ENCODE peak calls at places on chromosomes 16 and 17, in six cellular contexts. One of them, this sample, is unnamed.

GRCh38 chr17:11608396-11608795 is 10.1 kb downstream of the DNAH9 start:
- DNase-seq in mesenchymal stem cell: no peak
- DNase-seq in heart left ventricle: peak
- DNase-seq in left lung: no peak
- DNase-seq in left ventricle myocardium inferior: peak
- DNase-seq in GM12878: no peak
- DNase-seq in this sample: peak

GRCh38 chr17:14776791-14777190 is 475.9 kb downstream of the HS3ST3B1 start:
- DNase-seq in GM12878: no peak
- DNase-seq in heart left ventricle: no peak
- DNase-seq in left ventricle myocardium inferior: no peak
- DNase-seq in mesenchymal stem cell: no peak
- DNase-seq in left lung: no peak
- DNase-seq in this sample: no peak

GRCh38 chr17:40177275-40177874 is at the start of gene RAPGEFL1:
- DNase-seq in mesenchymal stem cell: peak
- DNase-seq in left lung: peak
- DNase-seq in left ventricle myocardium inferior: peak
- DNase-seq in heart left ventricle: peak
- DNase-seq in GM12878: peak
- DNase-seq in this sample: peak

GRCh38 chr17:79777844-79778503 is at the start of gene CBX2:
- DNase-seq in heart left ventricle: peak
- DNase-seq in left lung: peak
- DNase-seq in mesenchymal stem cell: peak
- DNase-seq in GM12878: no peak
- DNase-seq in left ventricle myocardium inferior: peak
- DNase-seq in this sample: peak

GRCh38 chr17:66715745-66716156 is 119.2 kb upstream of the CACNG5 start:
- DNase-seq in mesenchymal stem cell: peak
- DNase-seq in GM12878: peak
- DNase-seq in left lung: no peak
- DNase-seq in left ventricle myocardium inferior: no peak
- DNase-seq in heart left ventricle: no peak
- DNase-seq in this sample: no peak

GRCh38 chr16:9258423-9259051 is 167.1 kb downstream of the HAPSTR1 start:
- DNase-seq in left ventricle myocardium inferior: no peak
- DNase-seq in heart left ventricle: peak
- DNase-seq in mesenchymal stem cell: no peak
- DNase-seq in GM12878: no peak
- DNase-seq in left lung: no peak
- DNase-seq in this sample: no peak

GRCh38 chr16:31114468-31114867 is 3.0 kb upstream of the KAT8 start:
- DNase-seq in heart left ventricle: no peak
- DNase-seq in mesenchymal stem cell: no peak
- DNase-seq in left ventricle myocardium inferior: no peak
- DNase-seq in left lung: no peak
- DNase-seq in GM12878: no peak
- DNase-seq in this sample: no peak

GRCh38 chr16:12067714-12068401 is 91.3 kb downstream of the SNX29 start:
- DNase-seq in mesenchymal stem cell: peak
- DNase-seq in heart left ventricle: peak
- DNase-seq in GM12878: no peak
- DNase-seq in left lung: no peak
- DNase-seq in left ventricle myocardium inferior: no peak
- DNase-seq in this sample: peak

GRCh38 chr16:57192146-57192545 is 6.0 kb downstream of the RSPRY1 start:
- DNase-seq in left ventricle myocardium inferior: no peak
- DNase-seq in GM12878: no peak
- DNase-seq in left lung: no peak
- DNase-seq in heart left ventricle: no peak
- DNase-seq in mesenchymal stem cell: no peak
- DNase-seq in this sample: no peak

GRCh38 chr16:68434654-68435210 is 13.6 kb downstream of the SMPD3 start:
- DNase-seq in left ventricle myocardium inferior: no peak
- DNase-seq in heart left ventricle: no peak
- DNase-seq in left lung: no peak
- DNase-seq in GM12878: no peak
- DNase-seq in mesenchymal stem cell: no peak
- DNase-seq in this sample: no peak

GRCh38 chr16:75019007-75019406 is 20.2 kb downstream of the ZNRF1 start:
- DNase-seq in heart left ventricle: no peak
- DNase-seq in mesenchymal stem cell: no peak
- DNase-seq in left ventricle myocardium inferior: no peak
- DNase-seq in GM12878: no peak
- DNase-seq in left lung: no peak
- DNase-seq in this sample: no peak

GRCh38 chr17:27512511-27513346 is 56.5 kb downstream of the KSR1 start:
- DNase-seq in heart left ventricle: no peak
- DNase-seq in left ventricle myocardium inferior: no peak
- DNase-seq in GM12878: no peak
- DNase-seq in mesenchymal stem cell: peak
- DNase-seq in left lung: no peak
- DNase-seq in this sample: no peak

GRCh38 chr16:56715128-56715527 is 14.8 kb upstream of the NUP93 start:
- DNase-seq in mesenchymal stem cell: no peak
- DNase-seq in GM12878: no peak
- DNase-seq in left lung: no peak
- DNase-seq in left ventricle myocardium inferior: no peak
- DNase-seq in heart left ventricle: no peak
- DNase-seq in this sample: no peak

GRCh38 chr17:45971698-45972141 is 27.3 kb upstream of the STH start:
- DNase-seq in GM12878: no peak
- DNase-seq in left lung: no peak
- DNase-seq in heart left ventricle: no peak
- DNase-seq in mesenchymal stem cell: no peak
- DNase-seq in left ventricle myocardium inferior: no peak
- DNase-seq in this sample: no peak

GRCh38 chr17:41738077-41738800 is 3.8 kb upstream of the HAP1 start:
- DNase-seq in left ventricle myocardium inferior: peak
- DNase-seq in GM12878: peak
- DNase-seq in mesenchymal stem cell: peak
- DNase-seq in left lung: peak
- DNase-seq in heart left ventricle: peak
- DNase-seq in this sample: peak

GRCh38 chr17:51907041-51907440 is 251.5 kb downstream of the CA10 start:
- DNase-seq in heart left ventricle: no peak
- DNase-seq in left lung: no peak
- DNase-seq in mesenchymal stem cell: no peak
- DNase-seq in GM12878: no peak
- DNase-seq in left ventricle myocardium inferior: no peak
- DNase-seq in this sample: no peak

GRCh38 chr16:17374668-17375255 is 96.0 kb downstream of the XYLT1 start:
- DNase-seq in left lung: no peak
- DNase-seq in left ventricle myocardium inferior: no peak
- DNase-seq in mesenchymal stem cell: no peak
- DNase-seq in heart left ventricle: no peak
- DNase-seq in GM12878: no peak
- DNase-seq in this sample: no peak

GRCh38 chr16:3098459-3099394 is at the start of gene ZSCAN10:
- DNase-seq in heart left ventricle: no peak
- DNase-seq in left lung: no peak
- DNase-seq in mesenchymal stem cell: no peak
- DNase-seq in left ventricle myocardium inferior: no peak
- DNase-seq in GM12878: no peak
- DNase-seq in this sample: no peak

GRCh38 chr16:85825326-85825725 is 25.8 kb downstream of the COX4I1 start:
- DNase-seq in mesenchymal stem cell: no peak
- DNase-seq in GM12878: no peak
- DNase-seq in left lung: peak
- DNase-seq in heart left ventricle: no peak
- DNase-seq in left ventricle myocardium inferior: no peak
- DNase-seq in this sample: no peak

GRCh38 chr17:55266051-55266957 is 1.5 kb downstream of the HLF start:
- DNase-seq in mesenchymal stem cell: no peak
- DNase-seq in left ventricle myocardium inferior: no peak
- DNase-seq in left lung: no peak
- DNase-seq in heart left ventricle: peak
- DNase-seq in GM12878: no peak
- DNase-seq in this sample: peak

GRCh38 chr16:23858496-23859062 is 22.8 kb downstream of the PRKCB start:
- DNase-seq in mesenchymal stem cell: no peak
- DNase-seq in left ventricle myocardium inferior: no peak
- DNase-seq in heart left ventricle: no peak
- DNase-seq in GM12878: no peak
- DNase-seq in left lung: no peak
- DNase-seq in this sample: no peak

GRCh38 chr16:49440156-49441065 is 66.8 kb downstream of the C16orf78 start:
- DNase-seq in left ventricle myocardium inferior: no peak
- DNase-seq in GM12878: no peak
- DNase-seq in heart left ventricle: no peak
- DNase-seq in mesenchymal stem cell: no peak
- DNase-seq in left lung: no peak
- DNase-seq in this sample: no peak

GRCh38 chr16:89160977-89161701 is 10.4 kb upstream of the CDH15 start:
- DNase-seq in heart left ventricle: no peak
- DNase-seq in mesenchymal stem cell: no peak
- DNase-seq in GM12878: no peak
- DNase-seq in left ventricle myocardium inferior: no peak
- DNase-seq in left lung: no peak
- DNase-seq in this sample: no peak

GRCh38 chr16:73268311-73268997 is 220.5 kb upstream of the ZFHX3 start:
- DNase-seq in mesenchymal stem cell: no peak
- DNase-seq in GM12878: no peak
- DNase-seq in heart left ventricle: no peak
- DNase-seq in left ventricle myocardium inferior: no peak
- DNase-seq in left lung: no peak
- DNase-seq in this sample: no peak

GRCh38 chr16:638034-638543 is 2.0 kb upstream of the METTL26 start:
- DNase-seq in left ventricle myocardium inferior: no peak
- DNase-seq in left lung: no peak
- DNase-seq in heart left ventricle: no peak
- DNase-seq in mesenchymal stem cell: no peak
- DNase-seq in GM12878: no peak
- DNase-seq in this sample: peak
- H3K4me3 ChIP-seq in left ventricle myocardium inferior: peak
- H3K4me3 ChIP-seq in left lung: no peak
- H3K4me3 ChIP-seq in heart left ventricle: no peak
- H3K4me3 ChIP-seq in mesenchymal stem cell: no peak
- H3K4me3 ChIP-seq in GM12878: no peak
- H3K4me3 ChIP-seq in this sample: no peak

DNA sequence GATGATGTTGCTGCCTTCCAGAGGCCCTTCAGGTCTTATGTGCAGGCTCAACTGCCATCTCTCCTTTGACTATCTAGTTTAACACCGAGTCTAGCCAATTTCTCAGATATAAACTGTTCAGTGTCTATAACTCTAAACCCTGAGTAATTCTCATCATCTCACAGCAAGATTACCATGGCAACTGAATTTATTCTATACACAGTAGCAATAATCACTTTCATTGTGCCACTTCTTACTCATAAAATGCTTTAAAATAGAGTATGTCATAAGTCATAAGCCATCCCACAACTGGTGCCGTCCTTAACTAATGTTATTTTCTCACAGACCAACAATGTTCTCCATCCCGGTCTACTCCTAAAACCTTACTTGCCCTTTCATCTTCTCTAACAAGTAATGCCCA is 45.0 kb downstream of the SYNRG start:
- DNase-seq in left ventricle myocardium inferior: no peak
- DNase-seq in heart left ventricle: no peak
- DNase-seq in left lung: no peak
- DNase-seq in GM12878: no peak
- DNase-seq in mesenchymal stem cell: peak
- DNase-seq in this sample: no peak
- H3K4me3 ChIP-seq in left ventricle myocardium inferior: no peak
- H3K4me3 ChIP-seq in heart left ventricle: no peak
- H3K4me3 ChIP-seq in left lung: no peak
- H3K4me3 ChIP-seq in GM12878: no peak
- H3K4me3 ChIP-seq in mesenchymal stem cell: no peak
- H3K4me3 ChIP-seq in this sample: no peak

GRCh38 chr17:82339634-82340580 is 6.3 kb upstream of the SECTM1 start:
- DNase-seq in left ventricle myocardium inferior: no peak
- DNase-seq in GM12878: no peak
- DNase-seq in mesenchymal stem cell: no peak
- DNase-seq in left lung: peak
- DNase-seq in heart left ventricle: no peak
- DNase-seq in this sample: no peak
- H3K4me3 ChIP-seq in left ventricle myocardium inferior: peak
- H3K4me3 ChIP-seq in GM12878: no peak
- H3K4me3 ChIP-seq in mesenchymal stem cell: no peak
- H3K4me3 ChIP-seq in left lung: peak
- H3K4me3 ChIP-seq in heart left ventricle: peak
- H3K4me3 ChIP-seq in this sample: peak

GRCh38 chr17:78374189-78374588 is 4.3 kb upstream of the PGS1 start:
- DNase-seq in GM12878: no peak
- DNase-seq in mesenchymal stem cell: no peak
- DNase-seq in heart left ventricle: no peak
- DNase-seq in left ventricle myocardium inferior: no peak
- DNase-seq in left lung: no peak
- DNase-seq in this sample: no peak
- H3K4me3 ChIP-seq in GM12878: no peak
- H3K4me3 ChIP-seq in mesenchymal stem cell: no peak
- H3K4me3 ChIP-seq in heart left ventricle: no peak
- H3K4me3 ChIP-seq in left ventricle myocardium inferior: no peak
- H3K4me3 ChIP-seq in left lung: no peak
- H3K4me3 ChIP-seq in this sample: no peak

GRCh38 chr17:32523017-32523680 is 36.4 kb downstream of the CDK5R1 start:
- DNase-seq in left lung: no peak
- DNase-seq in GM12878: peak
- DNase-seq in mesenchymal stem cell: no peak
- DNase-seq in heart left ventricle: no peak
- DNase-seq in left ventricle myocardium inferior: no peak
- DNase-seq in this sample: no peak
- H3K4me3 ChIP-seq in left lung: no peak
- H3K4me3 ChIP-seq in GM12878: peak
- H3K4me3 ChIP-seq in mesenchymal stem cell: no peak
- H3K4me3 ChIP-seq in heart left ventricle: no peak
- H3K4me3 ChIP-seq in left ventricle myocardium inferior: no peak
- H3K4me3 ChIP-seq in this sample: no peak

DNA sequence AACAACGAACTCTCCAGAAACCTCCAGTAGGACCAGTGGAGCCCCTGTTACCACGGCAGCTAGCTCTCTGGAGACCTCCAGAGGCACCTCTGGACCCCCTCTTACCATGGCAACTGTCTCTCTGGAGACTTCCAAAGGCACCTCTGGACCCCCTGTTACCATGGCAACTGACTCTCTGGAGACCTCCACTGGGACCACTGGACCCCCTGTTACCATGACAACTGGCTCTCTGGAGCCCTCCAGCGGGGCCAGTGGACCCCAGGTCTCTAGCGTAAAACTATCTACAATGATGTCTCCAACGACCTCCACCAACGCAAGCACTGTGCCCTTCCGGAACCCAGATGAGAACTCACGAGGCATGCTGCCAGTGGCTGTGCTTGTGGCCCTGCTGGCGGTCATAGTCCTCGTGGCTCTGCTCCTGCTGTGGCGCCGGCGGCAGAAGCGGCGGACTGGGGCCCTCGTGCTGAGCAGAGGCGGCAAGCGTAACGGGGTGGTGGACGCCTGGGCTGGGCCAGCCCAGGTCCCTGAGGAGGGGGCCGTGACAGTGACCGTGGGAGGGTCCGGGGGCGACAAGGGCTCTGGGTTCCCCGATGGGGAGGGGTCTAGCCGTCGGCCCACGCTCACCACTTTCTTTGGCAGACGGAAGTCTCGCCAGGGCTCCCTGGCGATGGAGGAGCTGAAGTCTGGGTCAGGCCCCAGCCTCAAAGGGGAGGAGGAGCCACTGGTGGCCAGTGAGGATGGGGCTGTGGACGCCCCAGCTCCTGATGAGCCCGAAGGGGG is 1.3 kb downstream of the SPN start:
- DNase-seq in mesenchymal stem cell: no peak
- DNase-seq in left ventricle myocardium inferior: no peak
- DNase-seq in heart left ventricle: no peak
- DNase-seq in GM12878: no peak
- DNase-seq in left lung: peak
- DNase-seq in this sample: no peak
- H3K4me3 ChIP-seq in mesenchymal stem cell: no peak
- H3K4me3 ChIP-seq in left ventricle myocardium inferior: peak
- H3K4me3 ChIP-seq in heart left ventricle: no peak
- H3K4me3 ChIP-seq in GM12878: peak
- H3K4me3 ChIP-seq in left lung: peak
- H3K4me3 ChIP-seq in this sample: no peak

This sample was measured in adrenal gland.